ENCODE peak calls at places on chromosomes 6 and 20, in eight cellular contexts. One of them, this sample, is unnamed.

GRCh38 chr20:20492521-20493334 is 124.8 kb downstream of the INSM1 start:
- DNase-seq in right lobe of liver: peak; percentile 58
- DNase-seq in suprapubic skin: no peak
- DNase-seq in transverse colon: no peak
- DNase-seq in colonic mucosa: no peak
- DNase-seq in left ventricle myocardium inferior: no peak
- DNase-seq in coronary artery: no peak
- DNase-seq in adrenal gland: peak; percentile 64
- DNase-seq in this sample: no peak

GRCh38 chr6:28587746-28588075 is 62.0 kb downstream of the GPX5 start:
- DNase-seq in suprapubic skin: no peak
- DNase-seq in left ventricle myocardium inferior: no peak
- DNase-seq in adrenal gland: no peak
- DNase-seq in colonic mucosa: no peak
- DNase-seq in coronary artery: no peak
- DNase-seq in transverse colon: no peak
- DNase-seq in right lobe of liver: no peak
- DNase-seq in this sample: no peak

GRCh38 chr20:64223526-64224067 is 32.0 kb upstream of the PCMTD2 start:
- DNase-seq in coronary artery: no peak
- DNase-seq in suprapubic skin: no peak
- DNase-seq in right lobe of liver: no peak
- DNase-seq in left ventricle myocardium inferior: peak; percentile 46
- DNase-seq in adrenal gland: no peak
- DNase-seq in transverse colon: no peak
- DNase-seq in colonic mucosa: no peak
- DNase-seq in this sample: no peak

GRCh38 chr20:23497458-23498026 is 6.6 kb downstream of the CST8 start:
- DNase-seq in left ventricle myocardium inferior: no peak
- DNase-seq in adrenal gland: no peak
- DNase-seq in coronary artery: no peak
- DNase-seq in right lobe of liver: no peak
- DNase-seq in colonic mucosa: no peak
- DNase-seq in suprapubic skin: no peak
- DNase-seq in transverse colon: no peak
- DNase-seq in this sample: no peak

GRCh38 chr6:132130530-132131298 is 179.5 kb upstream of the CCN2 start:
- DNase-seq in adrenal gland: peak; percentile 62
- DNase-seq in left ventricle myocardium inferior: peak; percentile 37
- DNase-seq in coronary artery: peak; percentile 87
- DNase-seq in right lobe of liver: no peak
- DNase-seq in colonic mucosa: no peak
- DNase-seq in transverse colon: peak; percentile 10
- DNase-seq in suprapubic skin: peak; percentile 67
- DNase-seq in this sample: no peak

GRCh38 chr6:169343886-169344525 is 90.4 kb upstream of the THBS2 start:
- DNase-seq in transverse colon: no peak
- DNase-seq in right lobe of liver: no peak
- DNase-seq in coronary artery: no peak
- DNase-seq in suprapubic skin: no peak
- DNase-seq in colonic mucosa: no peak
- DNase-seq in left ventricle myocardium inferior: no peak
- DNase-seq in adrenal gland: no peak
- DNase-seq in this sample: no peak

GRCh38 chr6:81242634-81243033 is 509.8 kb downstream of the TENT5A start:
- DNase-seq in coronary artery: no peak
- DNase-seq in right lobe of liver: no peak
- DNase-seq in left ventricle myocardium inferior: no peak
- DNase-seq in suprapubic skin: no peak
- DNase-seq in colonic mucosa: no peak
- DNase-seq in adrenal gland: no peak
- DNase-seq in transverse colon: no peak
- DNase-seq in this sample: no peak

GRCh38 chr6:112237644-112238043 is 16.7 kb downstream of the LAMA4 start:
- DNase-seq in right lobe of liver: peak; percentile 75
- DNase-seq in suprapubic skin: peak; percentile 79
- DNase-seq in left ventricle myocardium inferior: peak; percentile 53
- DNase-seq in transverse colon: peak; percentile 47
- DNase-seq in adrenal gland: peak; percentile 77
- DNase-seq in colonic mucosa: peak; percentile 44
- DNase-seq in coronary artery: no peak
- DNase-seq in this sample: peak; percentile 85

GRCh38 chr6:37514377-37514776 is 14.7 kb upstream of the CCDC167 start:
- DNase-seq in left ventricle myocardium inferior: no peak
- DNase-seq in transverse colon: no peak
- DNase-seq in adrenal gland: no peak
- DNase-seq in colonic mucosa: no peak
- DNase-seq in coronary artery: no peak
- DNase-seq in suprapubic skin: no peak
- DNase-seq in right lobe of liver: no peak
- DNase-seq in this sample: no peak

GRCh38 chr20:63641792-63642517 is 11.3 kb downstream of the STMN3 start:
- DNase-seq in suprapubic skin: peak; percentile 90
- DNase-seq in left ventricle myocardium inferior: peak; percentile 90
- DNase-seq in adrenal gland: peak; percentile 93
- DNase-seq in colonic mucosa: peak; percentile 94
- DNase-seq in right lobe of liver: peak; percentile 93
- DNase-seq in transverse colon: peak; percentile 95
- DNase-seq in coronary artery: peak; percentile 88
- DNase-seq in this sample: no peak

GRCh38 chr20:61135966-61136365 is 116.1 kb upstream of the CDH4 start:
- DNase-seq in colonic mucosa: no peak
- DNase-seq in left ventricle myocardium inferior: no peak
- DNase-seq in adrenal gland: no peak
- DNase-seq in right lobe of liver: no peak
- DNase-seq in transverse colon: no peak
- DNase-seq in suprapubic skin: no peak
- DNase-seq in coronary artery: no peak
- DNase-seq in this sample: no peak

GRCh38 chr6:118350881-118351430 is 197.1 kb upstream of the PLN start:
- DNase-seq in left ventricle myocardium inferior: no peak
- DNase-seq in right lobe of liver: no peak
- DNase-seq in coronary artery: no peak
- DNase-seq in transverse colon: no peak
- DNase-seq in suprapubic skin: no peak
- DNase-seq in adrenal gland: no peak
- DNase-seq in colonic mucosa: no peak
- DNase-seq in this sample: peak; percentile 82

GRCh38 chr6:119952696-119953095 is 603.1 kb upstream of the MAN1A1 start:
- DNase-seq in suprapubic skin: no peak
- DNase-seq in adrenal gland: no peak
- DNase-seq in coronary artery: no peak
- DNase-seq in left ventricle myocardium inferior: no peak
- DNase-seq in colonic mucosa: no peak
- DNase-seq in transverse colon: no peak
- DNase-seq in right lobe of liver: no peak
- DNase-seq in this sample: no peak

GRCh38 chr20:408843-409696 is 971 bp downstream of the RBCK1 start:
- DNase-seq in suprapubic skin: no peak
- DNase-seq in adrenal gland: no peak
- DNase-seq in coronary artery: no peak
- DNase-seq in colonic mucosa: no peak
- DNase-seq in transverse colon: no peak
- DNase-seq in right lobe of liver: no peak
- DNase-seq in left ventricle myocardium inferior: no peak
- DNase-seq in this sample: no peak

GRCh38 chr6:1715336-1715735 is 105.6 kb downstream of the FOXC1 start:
- DNase-seq in right lobe of liver: no peak
- DNase-seq in left ventricle myocardium inferior: no peak
- DNase-seq in transverse colon: no peak
- DNase-seq in suprapubic skin: no peak
- DNase-seq in colonic mucosa: no peak
- DNase-seq in coronary artery: no peak
- DNase-seq in adrenal gland: no peak
- DNase-seq in this sample: no peak

GRCh38 chr6:119575721-119576120 is 226.2 kb upstream of the MAN1A1 start:
- DNase-seq in colonic mucosa: no peak
- DNase-seq in suprapubic skin: no peak
- DNase-seq in right lobe of liver: no peak
- DNase-seq in adrenal gland: no peak
- DNase-seq in transverse colon: no peak
- DNase-seq in left ventricle myocardium inferior: no peak
- DNase-seq in coronary artery: no peak
- DNase-seq in this sample: no peak

GRCh38 chr6:47634210-47635047 is 64.0 kb upstream of the ADGRF4 start:
- DNase-seq in coronary artery: no peak
- DNase-seq in adrenal gland: no peak
- DNase-seq in left ventricle myocardium inferior: no peak
- DNase-seq in right lobe of liver: no peak
- DNase-seq in transverse colon: peak; percentile 72
- DNase-seq in suprapubic skin: no peak
- DNase-seq in colonic mucosa: peak; percentile 79
- DNase-seq in this sample: no peak

GRCh38 chr20:14959506-14960493 is 622.4 kb upstream of the FLRT3 start:
- DNase-seq in colonic mucosa: no peak
- DNase-seq in coronary artery: no peak
- DNase-seq in suprapubic skin: no peak
- DNase-seq in right lobe of liver: no peak
- DNase-seq in adrenal gland: no peak
- DNase-seq in left ventricle myocardium inferior: no peak
- DNase-seq in transverse colon: no peak
- DNase-seq in this sample: no peak

GRCh38 chr6:23266536-23266935 is 697.2 kb downstream of the HDGFL1 start:
- DNase-seq in left ventricle myocardium inferior: no peak
- DNase-seq in colonic mucosa: no peak
- DNase-seq in transverse colon: no peak
- DNase-seq in adrenal gland: no peak
- DNase-seq in coronary artery: no peak
- DNase-seq in right lobe of liver: no peak
- DNase-seq in suprapubic skin: no peak
- DNase-seq in this sample: no peak

GRCh38 chr6:120211955-120212792 is 862.6 kb upstream of the MAN1A1 start:
- DNase-seq in colonic mucosa: no peak
- DNase-seq in suprapubic skin: no peak
- DNase-seq in adrenal gland: no peak
- DNase-seq in right lobe of liver: peak; percentile 54
- DNase-seq in coronary artery: no peak
- DNase-seq in left ventricle myocardium inferior: no peak
- DNase-seq in transverse colon: no peak
- DNase-seq in this sample: no peak

GRCh38 chr6:35739645-35740517 is 3.0 kb downstream of the ARMC12 start:
- DNase-seq in transverse colon: no peak
- DNase-seq in colonic mucosa: no peak
- DNase-seq in coronary artery: no peak
- DNase-seq in adrenal gland: no peak
- DNase-seq in left ventricle myocardium inferior: no peak
- DNase-seq in right lobe of liver: peak; percentile 44
- DNase-seq in suprapubic skin: no peak
- DNase-seq in this sample: no peak

GRCh38 chr6:10451394-10451793 is 36.5 kb upstream of the TFAP2A start:
- DNase-seq in adrenal gland: no peak
- DNase-seq in left ventricle myocardium inferior: no peak
- DNase-seq in right lobe of liver: no peak
- DNase-seq in transverse colon: no peak
- DNase-seq in coronary artery: no peak
- DNase-seq in suprapubic skin: no peak
- DNase-seq in colonic mucosa: no peak
- DNase-seq in this sample: no peak
- TF ChIP-seq CTCF in adrenal gland: no peak
- TF ChIP-seq CTCF in left ventricle myocardium inferior: no peak
- TF ChIP-seq CTCF in right lobe of liver: no peak
- TF ChIP-seq CTCF in transverse colon: no peak
- TF ChIP-seq CTCF in coronary artery: no peak
- TF ChIP-seq CTCF in suprapubic skin: no peak
- TF ChIP-seq CTCF in colonic mucosa: no peak
- TF ChIP-seq CTCF in this sample: no peak

GRCh38 chr20:48786916-48787676 is 40.7 kb downstream of the PREX1 start:
- DNase-seq in coronary artery: no peak
- DNase-seq in suprapubic skin: no peak
- DNase-seq in left ventricle myocardium inferior: no peak
- DNase-seq in adrenal gland: no peak
- DNase-seq in transverse colon: no peak
- DNase-seq in right lobe of liver: no peak
- DNase-seq in colonic mucosa: no peak
- DNase-seq in this sample: no peak

GRCh38 chr20:48785801-48786200 is 42.0 kb downstream of the PREX1 start:
- DNase-seq in adrenal gland: no peak
- DNase-seq in left ventricle myocardium inferior: no peak
- DNase-seq in colonic mucosa: no peak
- DNase-seq in coronary artery: no peak
- DNase-seq in transverse colon: no peak
- DNase-seq in right lobe of liver: no peak
- DNase-seq in suprapubic skin: no peak
- DNase-seq in this sample: no peak

GRCh38 chr20:48784273-48784641 is 43.5 kb downstream of the PREX1 start:
- DNase-seq in adrenal gland: no peak
- DNase-seq in transverse colon: no peak
- DNase-seq in left ventricle myocardium inferior: no peak
- DNase-seq in coronary artery: no peak
- DNase-seq in colonic mucosa: no peak
- DNase-seq in suprapubic skin: no peak
- DNase-seq in right lobe of liver: no peak
- DNase-seq in this sample: no peak

GRCh38 chr20:48783533-48784272 is 44.1 kb downstream of the PREX1 start:
- DNase-seq in suprapubic skin: no peak
- DNase-seq in adrenal gland: no peak
- DNase-seq in colonic mucosa: no peak
- DNase-seq in transverse colon: no peak
- DNase-seq in left ventricle myocardium inferior: no peak
- DNase-seq in right lobe of liver: no peak
- DNase-seq in coronary artery: no peak
- DNase-seq in this sample: no peak

GRCh38 chr20:48785256-48785655 is 42.5 kb downstream of the PREX1 start:
- DNase-seq in coronary artery: no peak
- DNase-seq in right lobe of liver: no peak
- DNase-seq in transverse colon: no peak
- DNase-seq in left ventricle myocardium inferior: no peak
- DNase-seq in colonic mucosa: no peak
- DNase-seq in suprapubic skin: no peak
- DNase-seq in adrenal gland: no peak
- DNase-seq in this sample: no peak
- H3K27ac ChIP-seq in coronary artery: no peak overlapping the region
- H3K27ac ChIP-seq in right lobe of liver: no peak overlapping the region
- H3K27ac ChIP-seq in transverse colon: no peak overlapping the region
- H3K27ac ChIP-seq in left ventricle myocardium inferior: no peak overlapping the region
- H3K27ac ChIP-seq in colonic mucosa: no peak overlapping the region
- H3K27ac ChIP-seq in suprapubic skin: no peak overlapping the region
- H3K27ac ChIP-seq in adrenal gland: no peak overlapping the region
- H3K27ac ChIP-seq in this sample: no peak overlapping the region

DNA sequence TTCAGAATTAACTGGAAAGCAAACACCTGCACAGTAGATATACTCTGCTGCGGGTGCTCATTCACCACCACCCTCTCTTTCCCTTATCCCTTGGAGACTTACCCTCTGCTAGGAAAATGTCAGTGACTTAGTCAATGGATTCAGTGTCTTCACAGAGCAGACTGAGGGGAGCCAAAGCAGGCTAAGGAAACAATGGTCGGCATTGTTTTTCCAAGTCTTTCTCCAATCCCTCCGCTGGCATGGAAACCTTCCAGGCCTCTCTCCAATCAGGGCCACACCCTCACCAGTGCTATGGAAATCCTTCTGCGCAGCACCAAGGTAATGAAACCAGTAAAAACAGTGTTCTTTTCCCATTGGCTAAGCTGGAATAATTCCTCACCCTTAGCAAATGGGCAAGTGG is 531.2 kb downstream of the TFAP2B start:
- DNase-seq in right lobe of liver: no peak
- DNase-seq in adrenal gland: no peak
- DNase-seq in coronary artery: no peak
- DNase-seq in suprapubic skin: peak; percentile 65
- DNase-seq in transverse colon: peak; percentile 8
- DNase-seq in colonic mucosa: peak; percentile 18
- DNase-seq in left ventricle myocardium inferior: no peak
- DNase-seq in this sample: no peak
- TF ChIP-seq CTCF in right lobe of liver: no peak
- TF ChIP-seq CTCF in adrenal gland: no peak
- TF ChIP-seq CTCF in coronary artery: no peak
- TF ChIP-seq CTCF in suprapubic skin: no peak
- TF ChIP-seq CTCF in transverse colon: no peak
- TF ChIP-seq CTCF in colonic mucosa: no peak
- TF ChIP-seq CTCF in left ventricle myocardium inferior: no peak
- TF ChIP-seq CTCF in this sample: no peak

GRCh38 chr6:127458817-127459216 is 372 bp downstream of the KIAA0408 start:
- DNase-seq in coronary artery: no peak
- DNase-seq in transverse colon: no peak
- DNase-seq in adrenal gland: no peak
- DNase-seq in colonic mucosa: no peak
- DNase-seq in right lobe of liver: peak; percentile 77
- DNase-seq in left ventricle myocardium inferior: no peak
- DNase-seq in suprapubic skin: peak; percentile 72
- DNase-seq in this sample: no peak
- H3K27ac ChIP-seq in coronary artery: peak overlapping the region; percentile 88
- H3K27ac ChIP-seq in transverse colon: peak overlapping the region; percentile 71
- H3K27ac ChIP-seq in adrenal gland: peak overlapping the region; percentile 56
- H3K27ac ChIP-seq in colonic mucosa: peak overlapping the region; percentile 61
- H3K27ac ChIP-seq in right lobe of liver: peak overlapping the region; percentile 15
- H3K27ac ChIP-seq in left ventricle myocardium inferior: peak overlapping the region; percentile 70
- H3K27ac ChIP-seq in suprapubic skin: peak overlapping the region; percentile 84
- H3K27ac ChIP-seq in this sample: peak overlapping the region; percentile 58

This sample was measured in AG04450.